ENCODE peak calls at places on chromosomes 3 and 15, in five cellular contexts. E is IMR-90; P is CD8-positive, alpha-beta memory T cell; M is thyroid gland; J is A673. I is an unnamed sample.

GRCh38 chr15:89673162-89673506 is 6.0 kb downstream of the PLIN1 start:
- DNase-seq in J (peak; percentile 69), E (no peak), M (no peak), P (no peak), I (no peak)

GRCh38 chr15:85379403-85380131 is 836 bp upstream of the AKAP13 start:
- DNase-seq in J (peak; percentile 34), M (peak; percentile 43), P (peak; percentile 51), E (no peak), I (no peak)

GRCh38 chr3:93973160-93974126 is at the start of gene PROS1:
- DNase-seq in E (peak; percentile 68), M (peak; percentile 77), J (peak; percentile 91), P (peak; percentile 7), I (peak; percentile 93)

GRCh38 chr3:196192036-196193001 is 18.9 kb downstream of the ZDHHC19 start:
- DNase-seq in M (no peak), E (no peak), J (no peak), P (peak; percentile 43), I (no peak)

GRCh38 chr3:9809239-9809614 is 835 bp upstream of the TTLL3 start:
- DNase-seq in M (peak; percentile 15), J (no peak), E (no peak), P (no peak), I (no peak)

GRCh38 chr3:157700405-157700804 is 197.2 kb upstream of the VEPH1 start:
- DNase-seq in P (no peak), J (peak; percentile 20), E (peak; percentile 1), M (no peak), I (no peak)

GRCh38 chr3:195788711-195789581 is 22.8 kb downstream of the MUC4 start:
- DNase-seq in M (no peak), P (no peak), E (no peak), J (no peak), I (no peak)

GRCh38 chr15:43930556-43930955 is 103.8 kb downstream of the WDR76 start:
- DNase-seq in M (no peak), E (no peak), J (no peak), P (no peak), I (no peak)

GRCh38 chr3:106208979-106209378 is 340.2 kb upstream of the CBLB start:
- DNase-seq in P (no peak), E (peak; percentile 30), J (peak; percentile 37), M (no peak), I (no peak)

GRCh38 chr3:149016669-149017541 is 25.6 kb downstream of the GYG1 start:
- DNase-seq in E (peak; percentile 98), P (no peak), M (no peak), J (no peak), I (no peak)

GRCh38 chr3:132549890-132550578 is 47.0 kb upstream of the ACKR4 start:
- DNase-seq in P (no peak), J (no peak), E (peak; percentile 83), M (no peak), I (no peak)

GRCh38 chr3:146577662-146578061 is 27.5 kb downstream of the PLSCR5 start:
- DNase-seq in M (no peak), J (peak; percentile 62), E (peak; percentile 73), P (peak; percentile 2), I (no peak)

GRCh38 chr3:50237133-50237651 is 1.2 kb downstream of the GNAI2 start:
- DNase-seq in E (no peak), P (no peak), M (peak; percentile 54), J (peak; percentile 29), I (no peak)

DNA sequence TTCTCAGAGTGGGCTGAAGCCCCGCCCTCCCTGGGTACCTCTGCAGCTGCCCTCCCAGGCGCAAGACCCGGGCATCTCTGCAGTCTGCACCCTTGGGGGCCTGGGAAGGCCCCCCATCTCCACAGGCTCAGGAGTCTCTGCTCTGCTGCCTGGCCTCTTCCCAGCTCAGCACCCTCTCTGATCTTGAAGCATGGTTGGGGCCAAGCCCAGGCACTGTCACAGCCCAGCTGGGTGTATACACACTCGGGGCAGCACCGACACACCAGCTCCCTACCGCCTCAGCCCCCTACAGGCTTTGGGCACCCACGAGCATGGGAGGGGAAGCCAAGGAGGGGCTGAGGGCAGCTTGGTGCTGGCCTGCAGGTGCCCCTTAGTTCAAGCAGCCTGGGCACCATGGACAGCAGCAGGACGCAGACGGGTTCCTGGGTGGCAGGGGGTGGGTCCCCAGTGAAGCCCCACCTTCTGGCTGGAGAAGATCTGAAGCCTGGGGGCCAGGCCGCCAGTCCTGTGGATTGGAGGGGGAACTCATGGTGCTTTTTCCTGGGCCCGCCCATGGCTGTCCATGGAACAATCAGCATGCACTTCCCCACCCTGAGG is 170.7 kb downstream of the TJP1 start:
- DNase-seq in E (no peak), J (no peak), M (no peak), P (no peak), I (no peak)
- H3K4me1 ChIP-seq in E (no peaks in the 10 kb centered on the region), J (no peaks in the 10 kb centered on the region), M (peaks cover 4% of the 10 kb centered on the region), P (no peaks in the 10 kb centered on the region), I (no peaks in the 10 kb centered on the region)

GRCh38 chr3:139538733-139539132 is 809 bp downstream of the RBP1 start:
- DNase-seq in P (no peak), M (no peak), J (no peak), E (peak; percentile 53), I (no peak)

GRCh38 chr3:139537325-139537724 is 2.2 kb downstream of the RBP1 start:
- DNase-seq in M (no peak), P (no peak), E (peak; percentile 75), J (no peak), I (no peak)

GRCh38 chr3:139540686-139541085 is 1.1 kb upstream of the RBP1 start:
- DNase-seq in P (no peak), M (no peak), J (peak; percentile 39), E (no peak), I (no peak)

GRCh38 chr3:139534992-139535879 is 4.3 kb downstream of the RBP1 start:
- DNase-seq in E (peak; percentile 79), J (no peak), P (no peak), M (peak; percentile 55), I (no peak)

GRCh38 chr3:139537795-139538538 is 1.6 kb downstream of the RBP1 start:
- DNase-seq in M (no peak), P (no peak), J (no peak), E (no peak), I (no peak)
- H3K4me3 ChIP-seq in M (no peak overlapping the region), P (no peak overlapping the region), J (no peak overlapping the region), E (no peak overlapping the region), I (no peak overlapping the region)

GRCh38 chr15:73755946-73756345 is 2.8 kb upstream of the INSYN1 start:
- DNase-seq in P (no peak), E (no peak), J (no peak), M (no peak), I (no peak)
- H3K27ac ChIP-seq in P (no peak overlapping the region), E (no peak overlapping the region), J (no peak overlapping the region), M (no peak overlapping the region), I (no peak overlapping the region)

GRCh38 chr3:99947356-99947755 is 129.7 kb downstream of the CMSS1 start:
- DNase-seq in J (no peak), P (no peak), E (no peak), M (no peak), I (no peak)

GRCh38 chr3:99950921-99951320 is 133.3 kb downstream of the CMSS1 start:
- DNase-seq in M (no peak), J (no peak), E (no peak), P (no peak), I (no peak)

GRCh38 chr3:99949956-99950670 is 132.5 kb downstream of the CMSS1 start:
- DNase-seq in M (no peak), J (no peak), P (no peak), E (no peak), I (no peak)

GRCh38 chr3:99945328-99945995 is 127.8 kb downstream of the CMSS1 start:
- DNase-seq in M (peak; percentile 49), E (peak; percentile 38), J (no peak), P (no peak), I (no peak)

DNA sequence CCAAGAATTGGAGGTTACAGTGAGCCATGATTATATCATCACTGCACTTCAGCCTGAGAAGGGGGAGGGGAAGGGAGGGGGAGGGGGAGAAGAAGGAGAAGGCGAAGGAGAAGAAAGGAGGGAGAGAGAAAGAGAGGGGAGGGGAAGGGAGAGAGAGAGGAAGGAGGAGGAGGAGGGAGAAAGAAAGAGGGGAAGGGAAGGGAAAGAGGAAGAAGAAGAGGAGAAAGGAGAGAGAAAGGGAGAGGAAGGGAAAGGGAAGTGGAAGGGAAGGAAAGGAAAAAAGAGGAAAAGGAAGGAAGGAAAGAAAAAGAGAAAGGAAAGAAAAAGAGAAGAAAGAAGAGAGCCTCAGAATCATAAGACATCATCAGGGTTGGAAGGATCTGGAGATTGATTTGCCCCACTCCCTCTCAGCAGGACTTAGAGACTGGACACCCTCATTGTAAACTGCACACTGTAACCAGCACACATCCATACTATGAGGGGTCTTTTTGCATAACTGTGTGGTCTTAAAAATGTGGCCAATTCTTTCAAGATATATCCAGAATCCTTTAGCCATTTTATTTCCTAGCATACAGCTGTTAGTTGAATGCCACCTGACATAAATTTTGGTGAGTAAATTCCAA is 130.9 kb downstream of the CMSS1 start:
- DNase-seq in E (no peak), J (no peak), P (no peak), M (no peak), I (no peak)
- H3K4me1 ChIP-seq in E (peaks cover 21% of the 10 kb centered on the region), J (peaks cover 12% of the 10 kb centered on the region), P (no peaks in the 10 kb centered on the region), M (no peaks in the 10 kb centered on the region), I (peaks cover 20% of the 10 kb centered on the region)

DNA sequence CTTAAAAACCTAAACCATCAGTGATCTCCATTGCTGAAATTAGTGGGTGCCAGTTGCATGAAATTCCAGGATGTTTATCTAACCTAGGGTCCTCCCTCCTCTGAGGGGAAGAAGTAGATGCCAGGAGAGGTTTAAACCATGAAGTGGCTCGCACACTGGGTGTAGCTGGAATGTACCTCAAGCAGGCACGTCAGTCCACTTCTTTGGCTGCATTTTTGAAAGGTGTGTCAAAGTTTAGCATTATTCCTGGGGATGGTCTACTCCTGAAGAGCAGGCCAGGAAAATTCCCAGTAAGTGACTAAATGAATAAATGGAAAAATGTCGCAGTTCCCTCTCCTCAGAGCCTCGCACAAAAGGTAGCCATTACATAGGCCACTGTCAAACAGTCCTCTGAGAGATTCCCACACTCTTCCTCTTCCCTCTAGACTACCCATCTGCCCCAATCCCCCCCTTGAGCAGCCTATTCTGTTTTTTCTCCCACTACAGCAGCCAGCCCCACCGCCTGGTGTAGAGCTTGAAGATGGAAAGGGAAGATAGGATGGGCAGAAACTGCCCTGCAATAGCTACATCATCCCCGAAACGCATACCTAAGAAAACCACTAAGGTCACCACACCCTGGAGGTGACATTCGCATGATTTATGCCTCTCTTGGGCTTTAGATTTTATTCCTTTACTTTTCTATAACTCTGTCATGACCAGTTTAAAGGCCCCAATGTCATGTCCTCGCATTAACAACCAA is 663 bp upstream of the TMOD3 start:
- DNase-seq in E (peak; percentile 28), P (no peak), J (no peak), M (no peak), I (no peak)
- H3K4me3 ChIP-seq in E (no peak overlapping the region), P (no peak overlapping the region), J (no peak overlapping the region), M (no peak overlapping the region), I (peak overlapping the region; percentile 91)

I was measured in upper lobe of right lung.